ENCODE peak calls at places on chromosomes 7 and 10, in ten cellular contexts. M is GM20000, F is NB4, J is HL-60, O is tibial artery, Z is cardiac muscle cell, D is BJ, K is colonic mucosa, Y is neural crest cell, E is type B pancreatic cell. U is an unnamed sample.

GRCh38 chr7:43834463-43835251 is 34.7 kb downstream of the MRPS24 start:
- DNase-seq in E (no peak), M (peak), O (no peak), J (peak), K (no peak), D (no peak), F (peak), Z (peak), Y (no peak), U (peak)

GRCh38 chr10:113872139-113873030 is 17.9 kb downstream of the NHLRC2 start:
- DNase-seq in Z (no peak), M (no peak), K (no peak), E (no peak), F (peak), D (no peak), Y (no peak), J (no peak), O (no peak), U (no peak)

GRCh38 chr10:13890617-13891541 is 304.1 kb downstream of the PRPF18 start:
- DNase-seq in O (peak), D (no peak), E (no peak), Y (peak), M (peak), K (no peak), F (no peak), Z (peak), J (no peak), U (peak)

GRCh38 chr10:338176-339037 is 203.2 kb downstream of the ZMYND11 start:
- DNase-seq in D (no peak), Z (no peak), K (no peak), F (no peak), Y (no peak), E (no peak), O (peak), M (no peak), J (no peak), U (peak)

GRCh38 chr7:130595986-130596385 is 72.6 kb downstream of the COPG2 start:
- DNase-seq in Y (no peak), F (no peak), K (no peak), D (no peak), M (no peak), E (no peak), O (no peak), J (no peak), Z (peak), U (no peak)

GRCh38 chr10:117167346-117168134 is 29.5 kb upstream of the VAX1 start:
- DNase-seq in J (no peak), K (no peak), E (no peak), D (no peak), Y (no peak), M (no peak), F (no peak), Z (no peak), O (no peak), U (no peak)

GRCh38 chr7:90409667-90410066 is 6.4 kb downstream of the CLDN12 start:
- DNase-seq in J (no peak), K (peak), Z (peak), O (no peak), F (no peak), Y (no peak), D (no peak), M (no peak), E (no peak), U (no peak)

GRCh38 chr10:33153266-33153967 is 181.1 kb downstream of the NRP1 start:
- DNase-seq in F (no peak), K (no peak), M (no peak), D (no peak), O (no peak), J (no peak), Z (no peak), E (no peak), Y (no peak), U (no peak)

GRCh38 chr7:87878208-87878735 is 2.0 kb downstream of the DBF4 start:
- DNase-seq in J (no peak), K (no peak), E (no peak), F (no peak), Y (no peak), Z (peak), O (no peak), M (no peak), D (no peak), U (no peak)

GRCh38 chr10:4186849-4187248 is 401.8 kb upstream of the KLF6 start:
- DNase-seq in J (no peak), Z (no peak), K (no peak), F (no peak), D (no peak), O (no peak), M (no peak), E (no peak), Y (no peak), U (no peak)

GRCh38 chr10:24989867-24990266 is 26.1 kb downstream of the ENKUR start:
- DNase-seq in J (no peak), O (no peak), K (no peak), F (no peak), Y (no peak), D (no peak), E (no peak), Z (no peak), M (no peak), U (no peak)

GRCh38 chr7:138886501-138886917 is 88.5 kb upstream of the ATP6V0A4 start:
- DNase-seq in M (peak), D (no peak), O (no peak), Y (peak), F (peak), E (no peak), Z (peak), K (peak), J (peak), U (peak)

GRCh38 chr7:12269100-12269895 is 58.2 kb downstream of the TMEM106B start:
- DNase-seq in Z (no peak), J (no peak), K (no peak), F (no peak), O (no peak), E (no peak), M (no peak), D (no peak), Y (no peak), U (no peak)

GRCh38 chr7:94823952-94824351 is 83.4 kb upstream of the PPP1R9A start:
- DNase-seq in F (no peak), M (no peak), J (no peak), O (no peak), E (no peak), K (no peak), Z (peak), D (no peak), Y (no peak), U (peak)

GRCh38 chr10:17115683-17116082 is 13.9 kb downstream of the CUBN start:
- DNase-seq in Z (peak), M (no peak), O (no peak), K (no peak), D (no peak), E (no peak), F (no peak), J (no peak), Y (no peak), U (peak)
- TF ChIP-seq CTCF in Z (peak), M (no peak), O (no peak), K (no peak), D (peak), E (peak), F (no peak), J (no peak), Y (no peak), U (peak)

GRCh38 chr7:4849390-4849789 is 12.4 kb downstream of the PAPOLB start:
- DNase-seq in Z (peak), K (no peak), O (no peak), D (peak), F (peak), M (peak), E (no peak), Y (peak), J (peak), U (peak)
- TF ChIP-seq CTCF in Z (peak), K (no peak), O (peak), D (peak), F (peak), M (no peak), E (peak), Y (peak), J (no peak), U (peak)

GRCh38 chr10:133124357-133125211 is 35.4 kb upstream of the KNDC1 start:
- DNase-seq in Z (peak), M (peak), Y (peak), O (peak), K (no peak), J (no peak), D (no peak), F (no peak), E (no peak), U (no peak)
- TF ChIP-seq CTCF in Z (peak), M (peak), Y (peak), O (peak), K (peak), J (no peak), D (peak), F (peak), E (peak), U (no peak)

DNA sequence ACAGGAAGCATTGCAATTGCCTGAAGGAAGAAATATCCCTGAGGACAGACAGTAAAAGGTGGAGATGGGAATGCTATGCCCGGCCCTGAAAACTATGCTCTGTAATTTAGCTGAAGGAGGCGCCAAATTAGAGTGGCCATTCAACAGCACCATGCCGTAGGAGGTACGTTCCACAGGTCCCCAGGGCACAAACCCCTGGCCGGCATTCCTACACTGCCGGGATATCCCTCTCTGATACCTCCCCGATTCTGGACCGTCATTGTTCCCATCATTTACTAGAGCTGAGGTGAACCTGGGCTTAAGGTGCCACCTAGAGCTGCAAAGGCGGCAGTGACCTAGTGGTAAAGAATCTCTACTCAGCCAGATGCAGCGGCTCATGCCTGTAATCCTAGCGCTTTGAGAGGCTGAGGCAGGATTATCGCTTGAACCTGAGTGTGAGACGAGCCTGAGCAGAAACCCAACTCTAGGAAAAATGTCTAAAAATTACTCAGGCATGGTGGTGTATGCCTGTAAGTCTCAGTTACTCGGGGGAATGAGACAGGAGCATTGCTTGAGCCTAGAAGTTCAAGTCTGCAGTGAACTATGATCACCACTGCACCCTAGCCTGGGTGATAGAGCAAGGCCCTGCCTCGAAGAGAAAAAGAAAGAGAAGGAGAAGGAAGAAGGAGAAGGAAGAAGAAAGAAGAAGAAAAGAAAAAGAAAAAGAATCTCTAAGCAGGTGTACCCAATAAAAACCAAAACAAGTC is 53.0 kb upstream of the TNKS2 start:
- DNase-seq in E (no peak), D (no peak), Y (no peak), M (no peak), J (no peak), F (no peak), Z (peak), O (no peak), K (no peak), U (peak)
- TF ChIP-seq CTCF in E (peak), D (peak), Y (peak), M (peak), J (no peak), F (no peak), Z (peak), O (peak), K (no peak), U (peak)

GRCh38 chr10:21726601-21727295 is 192.7 kb downstream of the MLLT10 start:
- DNase-seq in F (no peak), Z (no peak), M (no peak), O (no peak), D (no peak), E (no peak), Y (no peak), K (no peak), J (no peak), U (no peak)

GRCh38 chr10:21724695-21725371 is 190.8 kb downstream of the MLLT10 start:
- DNase-seq in E (peak), Y (no peak), J (peak), Z (peak), M (peak), F (peak), K (peak), D (peak), O (peak), U (peak)

GRCh38 chr10:21721000-21721670 is 187.1 kb downstream of the MLLT10 start:
- DNase-seq in K (no peak), M (no peak), F (no peak), E (no peak), O (no peak), J (no peak), Z (no peak), Y (no peak), D (no peak), U (no peak)

GRCh38 chr10:21722209-21722608 is 188.2 kb downstream of the MLLT10 start:
- DNase-seq in K (no peak), F (no peak), Z (no peak), D (no peak), O (no peak), J (no peak), Y (no peak), E (no peak), M (no peak), U (no peak)

DNA sequence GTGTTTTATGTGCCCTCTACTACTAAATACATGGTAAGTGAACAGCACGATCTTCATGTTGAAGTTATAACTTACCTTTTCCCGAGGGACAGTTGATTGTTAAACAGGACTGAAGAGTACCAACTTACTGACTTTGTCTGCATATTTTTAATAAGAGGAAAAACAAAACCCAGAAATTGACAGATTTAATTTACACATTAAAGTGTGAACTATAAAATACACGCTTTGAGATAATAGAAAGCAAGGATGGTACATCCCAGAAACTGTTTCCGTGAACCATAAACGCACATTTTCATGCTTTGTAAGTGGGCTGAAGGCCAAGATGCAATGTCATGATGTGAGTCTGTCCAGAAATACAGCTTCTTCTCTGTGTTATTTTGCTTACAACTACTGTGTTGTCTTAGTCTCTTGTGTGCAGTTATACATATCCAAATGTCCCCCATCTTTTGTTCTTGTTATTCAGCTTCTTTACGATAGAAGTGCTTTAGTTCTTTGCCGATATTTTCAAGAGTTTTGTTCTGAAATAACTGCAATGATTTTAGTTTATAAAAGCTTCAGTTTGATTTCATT is 190.1 kb downstream of the MLLT10 start:
- DNase-seq in M (no peak), K (no peak), Y (no peak), F (peak), D (no peak), Z (peak), E (no peak), O (no peak), J (no peak), U (no peak)
- TF ChIP-seq CTCF in M (no peak), K (no peak), Y (no peak), F (no peak), D (no peak), Z (no peak), E (no peak), O (no peak), J (no peak), U (no peak)

GRCh38 chr10:73217628-73218027 is 29.4 kb downstream of the DNAJC9 start:
- DNase-seq in Y (no peak), Z (no peak), J (no peak), F (no peak), O (no peak), K (no peak), E (no peak), M (no peak), D (no peak), U (peak)

GRCh38 chr10:73220989-73221388 is 26.1 kb downstream of the DNAJC9 start:
- DNase-seq in E (no peak), Z (no peak), O (no peak), F (no peak), Y (no peak), J (no peak), M (no peak), D (no peak), K (no peak), U (no peak)

GRCh38 chr10:73219384-73219783 is 27.7 kb downstream of the DNAJC9 start:
- DNase-seq in J (no peak), O (no peak), Y (no peak), M (no peak), K (no peak), F (no peak), Z (no peak), E (no peak), D (no peak), U (no peak)

GRCh38 chr10:73215749-73216148 is 31.3 kb downstream of the DNAJC9 start:
- DNase-seq in E (no peak), O (no peak), J (no peak), M (no peak), D (no peak), Y (no peak), K (no peak), F (no peak), Z (no peak), U (no peak)

GRCh38 chr10:73218466-73219191 is 28.4 kb downstream of the DNAJC9 start:
- DNase-seq in Z (peak), K (no peak), M (peak), D (no peak), J (peak), Y (no peak), F (peak), E (no peak), O (no peak), U (peak)
- TF ChIP-seq CTCF in Z (peak), K (no peak), M (peak), D (peak), J (peak), Y (peak), F (peak), E (peak), O (no peak), U (peak)

GRCh38 chr7:81256991-81257390 is 338.1 kb upstream of the SEMA3C start:
- DNase-seq in J (no peak), M (no peak), O (no peak), Z (peak), F (peak), E (no peak), K (no peak), D (no peak), Y (peak), U (no peak)
- TF ChIP-seq CTCF in J (no peak), M (no peak), O (peak), Z (peak), F (no peak), E (peak), K (no peak), D (peak), Y (peak), U (no peak)

GRCh38 chr7:100789055-100789454 is 38.3 kb downstream of the EPHB4 start:
- DNase-seq in M (no peak), J (no peak), K (no peak), Y (no peak), O (no peak), E (no peak), Z (no peak), F (no peak), D (no peak), U (no peak)
- TF ChIP-seq CTCF in M (no peak), J (no peak), K (no peak), Y (peak), O (no peak), E (peak), Z (no peak), F (no peak), D (peak), U (no peak)

U was measured in epithelial cell of esophagus.